ENCODE peak calls at places on chromosomes 1 and 21, in eight cellular contexts. U is GM23338, P is hepatocyte, A is OCI-LY7, S is MM.1S, T is GM23248, W is SK-N-SH, X is HCT116. I is an unnamed sample.

GRCh38 chr1:78617615-78618026 is 2.6 kb upstream of the IFI44L start:
- DNase-seq in U (peak; percentile 95), P (peak; percentile 91), T (peak; percentile 93), S (peak; percentile 86), X (peak; percentile 79), A (peak; percentile 75), W (peak; percentile 44), I (peak; percentile 91)

GRCh38 chr1:203537806-203538464 is 44.0 kb downstream of the OPTC start:
- DNase-seq in S (no peak), T (peak; percentile 74), A (no peak), P (peak; percentile 82), W (no peak), X (no peak), U (no peak), I (peak; percentile 92)

GRCh38 chr1:1858382-1859086 is 32.4 kb downstream of the GNB1 start:
- DNase-seq in X (no peak), W (peak; percentile 89), P (peak; percentile 91), A (no peak), U (peak; percentile 72), T (peak; percentile 97), S (no peak), I (peak; percentile 76)

GRCh38 chr21:30101967-30102366 is 64.6 kb downstream of the CLDN17 start:
- DNase-seq in T (no peak), A (no peak), W (no peak), P (no peak), S (no peak), X (no peak), U (no peak), I (no peak)

GRCh38 chr1:52659851-52660596 is 27.1 kb downstream of the SHISAL2A start:
- DNase-seq in U (peak; percentile 49), T (no peak), X (no peak), P (no peak), A (no peak), S (no peak), W (no peak), I (peak; percentile 20)

GRCh38 chr1:4312024-4312423 is 342.4 kb upstream of the AJAP1 start:
- DNase-seq in A (peak; percentile 35), U (no peak), X (no peak), W (no peak), T (no peak), P (no peak), S (no peak), I (no peak)

GRCh38 chr21:42784896-42785451 is 94.4 kb downstream of the WDR4 start:
- DNase-seq in A (no peak), S (no peak), X (no peak), T (no peak), P (no peak), W (peak; percentile 32), U (no peak), I (no peak)

GRCh38 chr21:37790905-37791304 is 125.4 kb downstream of the KCNJ6 start:
- DNase-seq in P (no peak), U (no peak), T (no peak), A (no peak), S (no peak), X (no peak), W (no peak), I (no peak)

GRCh38 chr1:63827411-63828321 is 53.8 kb downstream of the ROR1 start:
- DNase-seq in T (peak; percentile 84), W (no peak), U (no peak), A (peak; percentile 36), S (no peak), X (no peak), P (no peak), I (no peak)

GRCh38 chr1:9494936-9495758 is 44.1 kb upstream of the SLC25A33 start:
- DNase-seq in A (peak; percentile 82), U (peak; percentile 82), T (peak; percentile 67), S (peak; percentile 55), X (peak; percentile 38), W (peak; percentile 90), P (peak; percentile 73), I (peak; percentile 67)

GRCh38 chr21:36478207-36478701 is 1.7 kb downstream of the CLDN14 start:
- DNase-seq in W (no peak), P (peak; percentile 29), A (no peak), T (peak; percentile 91), U (no peak), X (no peak), S (no peak), I (peak; percentile 92)

GRCh38 chr1:165903672-165904071 is 76.3 kb downstream of the UCK2 start:
- DNase-seq in W (no peak), X (no peak), T (peak; percentile 85), S (no peak), A (no peak), P (no peak), U (no peak), I (peak; percentile 74)

GRCh38 chr1:85427358-85427757 is 37.6 kb downstream of the DDAH1 start:
- DNase-seq in S (no peak), W (no peak), U (no peak), A (no peak), P (no peak), X (no peak), T (peak; percentile 44), I (no peak)

GRCh38 chr1:6423321-6423999 is 1.1 kb upstream of the ESPN start:
- DNase-seq in T (peak; percentile 74), X (peak; percentile 80), A (peak; percentile 54), U (peak; percentile 94), S (peak; percentile 54), W (peak; percentile 81), P (peak; percentile 83), I (peak; percentile 98)

GRCh38 chr1:44678626-44679025 is 4.1 kb downstream of the ARMH1 start:
- DNase-seq in A (no peak), S (no peak), T (no peak), P (no peak), U (no peak), W (no peak), X (no peak), I (no peak)

GRCh38 chr1:53274026-53274425 is 35.7 kb upstream of the MAGOH start:
- DNase-seq in A (no peak), S (no peak), T (no peak), W (no peak), U (no peak), P (no peak), X (no peak), I (no peak)

GRCh38 chr1:24952413-24952841 is 22.4 kb upstream of the RUNX3 start:
- DNase-seq in W (no peak), S (no peak), A (peak; percentile 43), P (no peak), U (no peak), T (no peak), X (no peak), I (no peak)

GRCh38 chr21:35716886-35717285 is 343.4 kb downstream of the SETD4 start:
- DNase-seq in X (no peak), P (no peak), W (no peak), T (no peak), A (no peak), S (no peak), U (no peak), I (no peak)

GRCh38 chr21:34526236-34526617 is 14.2 kb upstream of the KCNE1 start:
- DNase-seq in U (no peak), X (no peak), A (no peak), T (peak; percentile 54), W (no peak), P (no peak), S (no peak), I (peak; percentile 13)
- H3K4me3 ChIP-seq in U (peak overlapping the region; percentile 5), X (no peak overlapping the region), A (peak overlapping the region; percentile 12), T (peak overlapping the region; percentile 83), W (peak overlapping the region; percentile 64), P (peak overlapping the region; percentile 7), S (peak overlapping the region; percentile 51), I (peak overlapping the region; percentile 70)

DNA sequence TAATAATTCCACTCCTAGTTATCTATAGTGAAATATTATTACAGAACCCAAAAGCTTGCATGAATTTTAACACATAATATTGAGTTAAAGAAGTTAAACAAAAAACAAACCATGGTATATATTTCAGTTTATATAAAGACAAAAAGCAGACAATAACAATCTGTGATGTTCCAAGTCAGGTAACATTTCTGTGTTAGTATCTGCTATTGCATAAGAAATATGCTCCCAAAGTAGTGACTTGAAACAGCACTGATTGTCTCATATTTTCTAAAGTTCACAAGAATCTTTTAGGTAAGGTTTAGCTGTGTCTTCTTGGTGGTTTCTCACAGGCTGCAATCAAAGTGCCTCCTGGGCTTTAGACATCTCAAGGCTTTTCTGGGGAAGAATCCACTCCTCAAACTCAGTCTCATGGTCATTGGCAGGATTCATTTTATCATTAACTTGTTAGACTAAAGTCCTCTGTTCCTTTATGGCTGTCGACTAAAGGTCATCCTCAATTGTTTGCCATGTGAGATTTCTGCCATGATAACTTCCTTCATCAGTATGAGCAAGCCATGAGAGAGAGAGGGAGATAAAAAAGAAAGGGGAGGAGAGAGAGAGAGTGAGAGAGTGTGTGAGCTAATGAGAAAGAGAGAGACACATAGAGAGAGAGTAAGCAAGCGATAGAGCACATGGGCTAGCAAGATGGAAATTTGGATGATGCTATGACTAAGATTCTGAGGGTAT is 19.9 kb downstream of the GBP1 start:
- DNase-seq in T (no peak), X (no peak), W (no peak), P (peak; percentile 72), U (no peak), A (no peak), S (no peak), I (peak; percentile 15)
- TF ChIP-seq EZH2phosphoT487 in T (no peak), X (no peak), W (no peak), P (no peak), U (no peak), A (no peak), S (no peak), I (no peak)

DNA sequence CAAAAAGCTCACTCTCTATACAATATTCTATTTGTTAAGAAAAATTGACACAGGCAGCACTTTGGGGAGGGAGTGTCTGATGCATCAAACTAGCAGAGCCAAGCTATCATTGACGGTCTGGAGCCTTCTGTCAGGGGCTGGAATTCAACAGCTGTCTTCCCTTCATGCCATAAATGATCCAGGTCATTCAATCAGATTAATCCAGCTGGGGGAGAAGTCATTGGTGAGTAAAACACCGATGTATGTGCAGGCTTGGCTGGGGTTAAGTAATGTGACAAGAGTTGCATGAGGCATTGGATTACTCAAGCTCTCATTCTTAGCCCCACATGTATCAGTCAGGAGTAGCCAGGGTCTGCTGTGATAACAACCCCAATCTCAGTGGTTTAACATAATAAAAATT is 118.2 kb upstream of the GADD45A start:
- DNase-seq in S (no peak), X (no peak), P (no peak), U (no peak), W (no peak), T (peak; percentile 50), A (no peak), I (peak; percentile 46)
- H3K9me2 ChIP-seq in S (no peaks in the 10 kb centered on the region), X (no peaks in the 10 kb centered on the region), P (no peaks in the 10 kb centered on the region), U (no peaks in the 10 kb centered on the region), W (no peaks in the 10 kb centered on the region), T (no peaks in the 10 kb centered on the region), A (no peaks in the 10 kb centered on the region), I (no peaks in the 10 kb centered on the region)

GRCh38 chr1:31441970-31442647 is 29.1 kb downstream of the SERINC2 start:
- DNase-seq in W (no peak), P (no peak), A (no peak), U (no peak), X (no peak), S (peak; percentile 77), T (no peak), I (no peak)

GRCh38 chr1:31443673-31444072 is 30.7 kb downstream of the SERINC2 start:
- DNase-seq in P (no peak), A (no peak), U (no peak), T (no peak), W (no peak), S (no peak), X (no peak), I (no peak)

GRCh38 chr1:31441073-31441472 is 28.1 kb downstream of the SERINC2 start:
- DNase-seq in T (no peak), P (no peak), S (no peak), A (no peak), U (no peak), X (no peak), W (no peak), I (no peak)

GRCh38 chr1:31442648-31442994 is 29.6 kb downstream of the SERINC2 start:
- DNase-seq in P (no peak), W (no peak), T (no peak), U (no peak), A (no peak), S (no peak), X (no peak), I (no peak)

GRCh38 chr1:31441558-31441957 is 28.5 kb downstream of the SERINC2 start:
- DNase-seq in U (no peak), W (no peak), A (peak; percentile 27), X (no peak), S (peak; percentile 90), T (no peak), P (no peak), I (no peak)
- H3K4me3 ChIP-seq in U (no peak overlapping the region), W (no peak overlapping the region), A (no peak overlapping the region), X (no peak overlapping the region), S (peak overlapping the region; percentile 30), T (no peak overlapping the region), P (no peak overlapping the region), I (no peak overlapping the region)

I was measured in PC-3.